ENCODE peak calls at places on chromosomes 12 and 14, in eight cellular contexts. One of them, this sample, is unnamed.

GRCh38 chr12:111180830-111181726 is 187.8 kb downstream of the PHETA1 start:
- DNase-seq in AG04449: no peak
- DNase-seq in HCT116: no peak
- DNase-seq in spleen: peak; percentile 80
- DNase-seq in fibroblast of pulmonary artery: peak; percentile 63
- DNase-seq in fibroblast of mammary gland: peak; percentile 47
- DNase-seq in NB4: peak; percentile 97
- DNase-seq in stomach: peak; percentile 53
- DNase-seq in this sample: peak; percentile 41

GRCh38 chr12:84636801-84637285 is 275.8 kb downstream of the SLC6A15 start:
- DNase-seq in AG04449: no peak
- DNase-seq in HCT116: no peak
- DNase-seq in spleen: no peak
- DNase-seq in fibroblast of pulmonary artery: peak; percentile 42
- DNase-seq in fibroblast of mammary gland: peak; percentile 28
- DNase-seq in NB4: no peak
- DNase-seq in stomach: no peak
- DNase-seq in this sample: no peak

GRCh38 chr14:90850487-90850886 is 34.3 kb upstream of the TTC7B start:
- DNase-seq in AG04449: no peak
- DNase-seq in HCT116: peak; percentile 45
- DNase-seq in spleen: no peak
- DNase-seq in fibroblast of pulmonary artery: peak; percentile 71
- DNase-seq in fibroblast of mammary gland: no peak
- DNase-seq in NB4: no peak
- DNase-seq in stomach: no peak
- DNase-seq in this sample: peak; percentile 46

GRCh38 chr14:76324133-76324532 is 51.8 kb upstream of the ESRRB start:
- DNase-seq in AG04449: no peak
- DNase-seq in HCT116: no peak
- DNase-seq in spleen: no peak
- DNase-seq in fibroblast of pulmonary artery: no peak
- DNase-seq in fibroblast of mammary gland: no peak
- DNase-seq in NB4: no peak
- DNase-seq in stomach: no peak
- DNase-seq in this sample: no peak

GRCh38 chr14:28142400-28143015 is 624.1 kb upstream of the FOXG1 start:
- DNase-seq in AG04449: no peak
- DNase-seq in HCT116: no peak
- DNase-seq in spleen: no peak
- DNase-seq in fibroblast of pulmonary artery: peak; percentile 55
- DNase-seq in fibroblast of mammary gland: peak; percentile 8
- DNase-seq in NB4: peak; percentile 1
- DNase-seq in stomach: no peak
- DNase-seq in this sample: no peak

GRCh38 chr14:104885973-104886689 is 21.1 kb downstream of the CEP170B start:
- DNase-seq in AG04449: no peak
- DNase-seq in HCT116: no peak
- DNase-seq in spleen: peak; percentile 72
- DNase-seq in fibroblast of pulmonary artery: no peak
- DNase-seq in fibroblast of mammary gland: no peak
- DNase-seq in NB4: no peak
- DNase-seq in stomach: no peak
- DNase-seq in this sample: no peak

GRCh38 chr14:92729632-92730358 is 18.6 kb downstream of the LGMN start:
- DNase-seq in AG04449: no peak
- DNase-seq in HCT116: no peak
- DNase-seq in spleen: no peak
- DNase-seq in fibroblast of pulmonary artery: peak; percentile 80
- DNase-seq in fibroblast of mammary gland: peak; percentile 94
- DNase-seq in NB4: peak; percentile 88
- DNase-seq in stomach: no peak
- DNase-seq in this sample: peak; percentile 97

GRCh38 chr14:68784298-68784910 is 8.5 kb downstream of the ZFP36L1 start:
- DNase-seq in AG04449: no peak
- DNase-seq in HCT116: no peak
- DNase-seq in spleen: no peak
- DNase-seq in fibroblast of pulmonary artery: peak; percentile 49
- DNase-seq in fibroblast of mammary gland: peak; percentile 78
- DNase-seq in NB4: no peak
- DNase-seq in stomach: peak; percentile 81
- DNase-seq in this sample: no peak

GRCh38 chr14:66507181-66507721 is 696 bp upstream of the GPHN start:
- DNase-seq in AG04449: no peak
- DNase-seq in HCT116: peak; percentile 34
- DNase-seq in spleen: no peak
- DNase-seq in fibroblast of pulmonary artery: no peak
- DNase-seq in fibroblast of mammary gland: no peak
- DNase-seq in NB4: no peak
- DNase-seq in stomach: no peak
- DNase-seq in this sample: no peak
- TF ChIP-seq CTCF in AG04449: no peak
- TF ChIP-seq CTCF in HCT116: no peak
- TF ChIP-seq CTCF in spleen: no peak
- TF ChIP-seq CTCF in fibroblast of pulmonary artery: no peak
- TF ChIP-seq CTCF in fibroblast of mammary gland: no peak
- TF ChIP-seq CTCF in NB4: no peak
- TF ChIP-seq CTCF in stomach: no peak
- TF ChIP-seq CTCF in this sample: no peak

GRCh38 chr12:113474635-113475436 is 3.2 kb upstream of the LHX5 start:
- DNase-seq in AG04449: no peak
- DNase-seq in HCT116: no peak
- DNase-seq in spleen: no peak
- DNase-seq in fibroblast of pulmonary artery: no peak
- DNase-seq in fibroblast of mammary gland: no peak
- DNase-seq in NB4: no peak
- DNase-seq in stomach: no peak
- DNase-seq in this sample: no peak

GRCh38 chr12:113472191-113473190 is 820 bp upstream of the LHX5 start:
- DNase-seq in AG04449: no peak
- DNase-seq in HCT116: no peak
- DNase-seq in spleen: no peak
- DNase-seq in fibroblast of pulmonary artery: no peak
- DNase-seq in fibroblast of mammary gland: no peak
- DNase-seq in NB4: no peak
- DNase-seq in stomach: no peak
- DNase-seq in this sample: no peak

GRCh38 chr12:113471619-113472171 is at the start of gene LHX5:
- DNase-seq in AG04449: no peak
- DNase-seq in HCT116: no peak
- DNase-seq in spleen: no peak
- DNase-seq in fibroblast of pulmonary artery: no peak
- DNase-seq in fibroblast of mammary gland: peak; percentile 28
- DNase-seq in NB4: no peak
- DNase-seq in stomach: no peak
- DNase-seq in this sample: no peak

GRCh38 chr12:113473942-113474341 is 2.3 kb upstream of the LHX5 start:
- DNase-seq in AG04449: no peak
- DNase-seq in HCT116: no peak
- DNase-seq in spleen: no peak
- DNase-seq in fibroblast of pulmonary artery: no peak
- DNase-seq in fibroblast of mammary gland: no peak
- DNase-seq in NB4: no peak
- DNase-seq in stomach: no peak
- DNase-seq in this sample: no peak

DNA sequence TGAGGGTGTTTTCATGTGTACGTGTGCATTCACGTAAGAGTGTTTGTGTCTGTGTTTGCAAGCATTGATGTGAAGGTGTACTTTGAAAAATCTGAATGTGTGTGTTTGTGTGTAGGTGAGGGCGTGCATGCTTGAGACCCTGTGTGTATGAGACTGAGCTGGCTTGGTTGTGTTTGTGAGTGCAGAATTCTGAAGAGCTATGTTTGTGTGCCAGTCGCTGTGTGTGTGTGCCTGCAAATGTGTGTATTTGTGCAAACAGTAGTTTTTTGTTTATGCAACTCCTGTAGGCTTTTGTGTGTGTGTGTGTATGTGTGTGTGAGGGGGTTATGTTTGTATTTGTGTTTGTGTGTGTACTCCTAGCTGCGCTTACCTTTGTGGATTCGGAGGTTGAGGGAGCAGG is 1.7 kb upstream of the LHX5 start:
- DNase-seq in AG04449: no peak
- DNase-seq in HCT116: no peak
- DNase-seq in spleen: no peak
- DNase-seq in fibroblast of pulmonary artery: no peak
- DNase-seq in fibroblast of mammary gland: no peak
- DNase-seq in NB4: no peak
- DNase-seq in stomach: no peak
- DNase-seq in this sample: no peak
- H3K4me3 ChIP-seq in AG04449: no peak overlapping the region
- H3K4me3 ChIP-seq in HCT116: no peak overlapping the region
- H3K4me3 ChIP-seq in spleen: no peak overlapping the region
- H3K4me3 ChIP-seq in fibroblast of pulmonary artery: no peak overlapping the region
- H3K4me3 ChIP-seq in fibroblast of mammary gland: no peak overlapping the region
- H3K4me3 ChIP-seq in NB4: no peak overlapping the region
- H3K4me3 ChIP-seq in stomach: no peak overlapping the region
- H3K4me3 ChIP-seq in this sample: no peak overlapping the region

DNA sequence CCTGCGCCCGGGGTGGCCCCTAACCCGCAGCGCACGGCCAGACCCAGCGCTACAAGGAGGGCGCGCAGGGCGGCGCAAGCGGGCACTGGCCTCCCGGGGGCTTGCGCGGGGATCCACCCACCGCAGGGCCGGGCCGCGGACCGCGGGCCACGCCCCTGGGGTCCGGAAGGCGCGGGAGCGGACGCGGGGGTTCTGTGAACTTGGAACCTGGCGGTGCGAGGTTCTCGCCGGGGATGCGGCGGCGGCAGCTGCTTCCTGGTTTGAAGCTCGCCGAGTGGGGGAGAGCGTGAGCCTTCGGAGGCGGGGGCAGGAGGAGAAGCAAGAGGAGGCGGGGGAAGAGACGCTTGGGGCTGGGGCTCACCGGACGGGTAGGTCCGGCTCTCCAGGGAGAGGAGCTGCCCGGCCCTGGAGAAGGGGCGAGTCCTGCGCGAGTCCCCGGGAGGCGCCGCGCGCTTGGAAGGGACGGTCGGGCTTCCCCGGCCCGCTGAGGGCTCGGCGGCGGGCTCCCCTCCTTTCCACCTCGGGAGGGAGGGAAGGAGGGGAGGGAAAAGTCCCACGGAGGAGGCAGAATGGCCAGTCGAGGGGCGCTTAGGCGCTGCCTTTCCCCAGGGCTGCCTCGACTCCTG is at the start of gene PRKCH:
- DNase-seq in AG04449: no peak
- DNase-seq in HCT116: peak; percentile 54
- DNase-seq in spleen: peak; percentile 94
- DNase-seq in fibroblast of pulmonary artery: peak; percentile 75
- DNase-seq in fibroblast of mammary gland: peak; percentile 12
- DNase-seq in NB4: no peak
- DNase-seq in stomach: peak; percentile 76
- DNase-seq in this sample: peak; percentile 14
- TF ChIP-seq CTCF in AG04449: peak; percentile 2
- TF ChIP-seq CTCF in HCT116: peak; percentile 8
- TF ChIP-seq CTCF in spleen: no peak
- TF ChIP-seq CTCF in fibroblast of pulmonary artery: no peak
- TF ChIP-seq CTCF in fibroblast of mammary gland: no peak
- TF ChIP-seq CTCF in NB4: no peak
- TF ChIP-seq CTCF in stomach: no peak
- TF ChIP-seq CTCF in this sample: no peak

GRCh38 chr12:8088574-8088973 is 6.5 kb downstream of the NECAP1 start:
- DNase-seq in AG04449: no peak
- DNase-seq in HCT116: no peak
- DNase-seq in spleen: no peak
- DNase-seq in fibroblast of pulmonary artery: no peak
- DNase-seq in fibroblast of mammary gland: no peak
- DNase-seq in NB4: peak; percentile 15
- DNase-seq in stomach: no peak
- DNase-seq in this sample: no peak

GRCh38 chr12:8081921-8082577 is at the start of gene NECAP1:
- DNase-seq in AG04449: peak; percentile 78
- DNase-seq in HCT116: peak; percentile 96
- DNase-seq in spleen: peak; percentile 99
- DNase-seq in fibroblast of pulmonary artery: peak; percentile 98
- DNase-seq in fibroblast of mammary gland: peak; percentile 97
- DNase-seq in NB4: peak; percentile 97
- DNase-seq in stomach: peak; percentile 97
- DNase-seq in this sample: peak; percentile 98

GRCh38 chr12:8089718-8090117 is 7.6 kb downstream of the NECAP1 start:
- DNase-seq in AG04449: no peak
- DNase-seq in HCT116: no peak
- DNase-seq in spleen: no peak
- DNase-seq in fibroblast of pulmonary artery: no peak
- DNase-seq in fibroblast of mammary gland: no peak
- DNase-seq in NB4: peak; percentile 13
- DNase-seq in stomach: no peak
- DNase-seq in this sample: no peak

GRCh38 chr12:8087666-8088065 is 5.6 kb downstream of the NECAP1 start:
- DNase-seq in AG04449: no peak
- DNase-seq in HCT116: no peak
- DNase-seq in spleen: no peak
- DNase-seq in fibroblast of pulmonary artery: no peak
- DNase-seq in fibroblast of mammary gland: no peak
- DNase-seq in NB4: no peak
- DNase-seq in stomach: no peak
- DNase-seq in this sample: no peak
- H3K4me3 ChIP-seq in AG04449: no peak overlapping the region
- H3K4me3 ChIP-seq in HCT116: no peak overlapping the region
- H3K4me3 ChIP-seq in spleen: peak overlapping the region; percentile 25
- H3K4me3 ChIP-seq in fibroblast of pulmonary artery: no peak overlapping the region
- H3K4me3 ChIP-seq in fibroblast of mammary gland: no peak overlapping the region
- H3K4me3 ChIP-seq in NB4: no peak overlapping the region
- H3K4me3 ChIP-seq in stomach: no peak overlapping the region
- H3K4me3 ChIP-seq in this sample: no peak overlapping the region